ENCODE peak calls at places on chromosomes 12 and 14, in eight cellular contexts. N, T, W, A, Q, E, U and D are unnamed samples.
A peak's percentile ranks its signal among the peaks of the same experiment; 100 is the strongest.

GRCh38 chr14:99774526-99775307 is 18.5 kb upstream of the EML1 start:
- DNase-seq in N (no peak), T (no peak), W (no peak), A (no peak), Q (peak; percentile 55), E (no peak), U (no peak), D (peak; percentile 15)

GRCh38 chr14:58625438-58625837 is 12.3 kb upstream of the DACT1 start:
- DNase-seq in N (no peak), T (no peak), W (no peak), A (no peak), Q (no peak), E (peak; percentile 63), U (no peak), D (no peak)

GRCh38 chr14:48771717-48772116 is 814.5 kb downstream of the RPS29 start:
- DNase-seq in N (no peak), T (peak; percentile 54), W (no peak), A (no peak), Q (peak; percentile 7), E (no peak), U (no peak), D (no peak)

GRCh38 chr14:92613681-92614260 is 100.2 kb downstream of the RIN3 start:
- DNase-seq in N (no peak), T (no peak), W (no peak), A (no peak), Q (no peak), E (no peak), U (no peak), D (no peak)

GRCh38 chr12:39587247-39587646 is 32.4 kb downstream of the ABCD2 start:
- DNase-seq in N (no peak), T (no peak), W (peak; percentile 20), A (no peak), Q (peak; percentile 29), E (no peak), U (no peak), D (peak; percentile 45)

GRCh38 chr12:50103351-50103750 is 457 bp upstream of the GPD1 start:
- DNase-seq in N (no peak), T (no peak), W (no peak), A (no peak), Q (no peak), E (no peak), U (no peak), D (no peak)

GRCh38 chr12:18383203-18383602 is 121.9 kb downstream of the PIK3C2G start:
- DNase-seq in N (no peak), T (peak; percentile 49), W (peak; percentile 63), A (peak; percentile 84), Q (peak; percentile 96), E (no peak), U (no peak), D (peak; percentile 79)

GRCh38 chr12:82574191-82574590 is 112.5 kb upstream of the TMTC2 start:
- DNase-seq in N (no peak), T (no peak), W (peak; percentile 57), A (no peak), Q (no peak), E (no peak), U (no peak), D (no peak)

GRCh38 chr14:92392726-92393125 is 69.8 kb downstream of the SLC24A4 start:
- DNase-seq in N (no peak), T (no peak), W (no peak), A (no peak), Q (no peak), E (no peak), U (no peak), D (no peak)

DNA sequence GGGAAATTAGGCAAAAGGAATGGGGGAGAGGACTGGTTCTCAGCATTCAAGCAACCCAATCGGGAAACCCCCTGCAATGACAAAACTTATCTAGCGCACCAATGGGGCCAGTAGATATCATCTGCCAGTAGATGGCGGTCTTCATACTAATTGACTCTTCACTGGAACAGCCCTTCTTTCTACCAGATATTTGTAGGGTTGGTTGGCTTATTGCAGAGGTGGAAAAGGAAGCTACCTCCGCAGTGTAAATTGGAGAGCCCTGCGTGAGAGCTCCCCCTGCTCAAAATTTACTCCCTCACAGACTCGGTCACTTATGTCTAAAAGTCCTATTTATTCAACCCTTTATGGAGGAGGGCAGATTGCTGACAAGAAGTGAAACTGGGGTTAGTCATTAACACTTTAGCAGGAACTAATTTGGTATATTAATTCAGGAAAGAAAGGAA is 166.1 kb upstream of the CCND2 start:
- DNase-seq in N (peak; percentile 54), T (peak; percentile 47), W (peak; percentile 79), A (no peak), Q (peak; percentile 64), E (peak; percentile 78), U (no peak), D (peak; percentile 37)
- TF ChIP-seq CTCF in N (peak; percentile 49), T (peak; percentile 67), W (peak; percentile 78), A (peak; percentile 60), Q (peak; percentile 62), E (peak; percentile 86), U (peak; percentile 72), D (peak; percentile 53)

DNA sequence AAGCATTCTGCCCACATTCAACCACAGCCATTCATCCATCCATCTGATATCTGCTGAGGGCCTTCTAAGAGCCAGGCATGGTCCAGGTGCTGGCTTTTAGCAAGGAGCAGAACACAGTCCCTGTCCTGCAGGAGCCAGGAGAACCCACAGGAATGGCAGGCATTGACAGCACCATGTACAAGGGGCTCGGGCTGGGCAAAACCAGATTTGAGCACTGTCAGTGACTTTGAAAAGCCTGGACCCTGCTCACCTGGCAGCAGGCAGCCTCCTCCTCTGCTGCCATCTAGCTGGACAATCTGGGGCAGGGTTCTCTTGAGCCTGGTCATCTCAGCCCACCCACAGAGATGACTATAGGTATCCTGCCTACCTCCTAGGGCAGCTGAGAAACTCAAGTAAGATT is 136.9 kb downstream of the ZFP36L1 start:
- DNase-seq in N (no peak), T (no peak), W (peak; percentile 31), A (no peak), Q (no peak), E (no peak), U (no peak), D (peak; percentile 52)
- TF ChIP-seq CTCF in N (no peak), T (no peak), W (peak; percentile 43), A (peak; percentile 6), Q (no peak), E (peak; percentile 41), U (no peak), D (peak; percentile 56)

GRCh38 chr14:20247651-20248246 is 8.7 kb downstream of the OR11H4 start:
- DNase-seq in N (no peak), T (no peak), W (peak; percentile 16), A (no peak), Q (no peak), E (no peak), U (no peak), D (peak; percentile 66)
- TF ChIP-seq CTCF in N (no peak), T (no peak), W (peak; percentile 72), A (no peak), Q (no peak), E (peak; percentile 40), U (no peak), D (peak; percentile 77)

DNA sequence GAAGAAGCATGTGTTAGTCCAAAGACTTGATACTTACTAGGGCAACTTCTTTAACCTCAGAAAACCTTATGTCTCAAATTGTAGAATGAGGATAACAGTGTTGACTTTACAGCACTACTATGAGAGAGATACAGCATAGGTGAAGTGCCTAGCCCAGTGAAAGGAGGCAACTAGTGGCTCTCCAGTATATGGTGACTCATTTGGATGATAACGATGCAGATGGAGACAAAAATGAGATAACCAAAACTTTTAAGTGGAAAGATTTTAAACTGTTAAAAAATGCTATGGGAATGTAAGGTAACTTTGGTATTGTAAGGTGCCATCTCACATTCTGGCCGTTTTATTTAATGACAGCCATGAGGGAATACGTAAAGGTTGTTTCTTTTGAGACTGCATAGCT is 2.7 kb downstream of the PHC1 start:
- DNase-seq in N (no peak), T (no peak), W (no peak), A (no peak), Q (no peak), E (no peak), U (no peak), D (no peak)
- TF ChIP-seq CTCF in N (no peak), T (no peak), W (no peak), A (no peak), Q (no peak), E (no peak), U (no peak), D (no peak)

GRCh38 chr12:6567824-6568617 is at the start of gene NOP2:
- DNase-seq in N (peak; percentile 86), T (peak; percentile 97), W (peak; percentile 84), A (peak; percentile 85), Q (peak; percentile 89), E (peak; percentile 93), U (peak; percentile 96), D (peak; percentile 86)

GRCh38 chr12:6569786-6570185 is 1.7 kb upstream of the NOP2 start:
- DNase-seq in N (no peak), T (no peak), W (no peak), A (no peak), Q (no peak), E (no peak), U (no peak), D (no peak)

GRCh38 chr12:6567112-6567680 is 895 bp downstream of the NOP2 start:
- DNase-seq in N (no peak), T (no peak), W (no peak), A (no peak), Q (peak; percentile 10), E (no peak), U (no peak), D (peak; percentile 19)

GRCh38 chr12:6570264-6570887 is 2.3 kb upstream of the NOP2 start:
- DNase-seq in N (peak; percentile 86), T (peak; percentile 65), W (no peak), A (peak; percentile 17), Q (peak; percentile 41), E (peak; percentile 90), U (peak; percentile 61), D (peak; percentile 41)

GRCh38 chr12:6569312-6569711 is 1.2 kb upstream of the NOP2 start:
- DNase-seq in N (no peak), T (no peak), W (no peak), A (no peak), Q (no peak), E (no peak), U (no peak), D (no peak)
- TF ChIP-seq CTCF in N (no peak), T (no peak), W (no peak), A (no peak), Q (no peak), E (no peak), U (no peak), D (no peak)

GRCh38 chr14:77832301-77832700 is 32.4 kb downstream of the ADCK1 start:
- DNase-seq in N (no peak), T (no peak), W (no peak), A (no peak), Q (no peak), E (no peak), U (no peak), D (no peak)
- TF ChIP-seq CTCF in N (no peak), T (no peak), W (no peak), A (no peak), Q (no peak), E (no peak), U (no peak), D (no peak)

DNA sequence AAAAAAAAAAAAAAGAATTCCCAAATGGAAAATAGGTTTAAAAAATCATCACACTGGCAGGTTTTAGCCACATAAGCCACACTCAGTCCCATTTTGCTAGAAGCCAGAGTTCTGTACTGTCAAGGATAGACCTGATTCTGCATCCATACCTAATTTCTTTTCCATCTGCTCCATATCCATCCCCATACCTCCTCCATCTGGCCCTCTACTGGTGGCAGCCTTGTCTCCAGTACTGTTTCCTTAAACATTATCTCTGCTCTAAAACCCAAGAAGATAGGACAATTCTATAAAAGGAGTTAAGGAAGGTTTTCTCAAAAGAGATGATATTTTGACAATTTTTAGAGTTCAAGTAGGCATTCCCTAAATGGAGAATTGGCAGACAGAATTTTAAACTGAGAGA is 26.0 kb upstream of the RXYLT1 start:
- DNase-seq in N (no peak), T (no peak), W (no peak), A (no peak), Q (no peak), E (no peak), U (no peak), D (peak; percentile 31)
- TF ChIP-seq CTCF in N (no peak), T (no peak), W (peak; percentile 35), A (peak; percentile 23), Q (peak; percentile 26), E (peak; percentile 49), U (no peak), D (peak; percentile 47)